ENCODE peak calls at places on chromosomes 3 and 15, in seven cellular contexts. One of them, this sample, is unnamed.

GRCh38 chr3:194204036-194204792 is 68.3 kb downstream of the HES1 start:
- DNase-seq in colonic mucosa: no peak
- DNase-seq in hypothalamus: no peak
- DNase-seq in GM20000: peak
- DNase-seq in NCI-H510A treated with DMSO at 0.1 percent for 48 hours: no peak
- DNase-seq in HTR-8/SVneo: no peak
- DNase-seq in sciatic nerve: no peak
- DNase-seq in this sample: peak

GRCh38 chr15:84633311-84634227 is 20.5 kb downstream of the WDR73 start:
- DNase-seq in colonic mucosa: peak
- DNase-seq in hypothalamus: peak
- DNase-seq in GM20000: peak
- DNase-seq in NCI-H510A treated with DMSO at 0.1 percent for 48 hours: peak
- DNase-seq in HTR-8/SVneo: no peak
- DNase-seq in sciatic nerve: peak
- DNase-seq in this sample: peak

GRCh38 chr15:77311618-77312398 is 108.1 kb downstream of the PEAK1 start:
- DNase-seq in colonic mucosa: no peak
- DNase-seq in hypothalamus: no peak
- DNase-seq in GM20000: no peak
- DNase-seq in NCI-H510A treated with DMSO at 0.1 percent for 48 hours: no peak
- DNase-seq in HTR-8/SVneo: no peak
- DNase-seq in sciatic nerve: no peak
- DNase-seq in this sample: no peak

GRCh38 chr3:58260261-58260731 is 22.7 kb downstream of the ABHD6 start:
- DNase-seq in colonic mucosa: no peak
- DNase-seq in hypothalamus: no peak
- DNase-seq in GM20000: no peak
- DNase-seq in NCI-H510A treated with DMSO at 0.1 percent for 48 hours: no peak
- DNase-seq in HTR-8/SVneo: peak
- DNase-seq in sciatic nerve: no peak
- DNase-seq in this sample: no peak

GRCh38 chr15:49075876-49076275 is 29.6 kb upstream of the SECISBP2L start:
- DNase-seq in colonic mucosa: no peak
- DNase-seq in hypothalamus: no peak
- DNase-seq in GM20000: no peak
- DNase-seq in NCI-H510A treated with DMSO at 0.1 percent for 48 hours: no peak
- DNase-seq in HTR-8/SVneo: no peak
- DNase-seq in sciatic nerve: no peak
- DNase-seq in this sample: no peak

GRCh38 chr3:30625541-30626438 is 19.4 kb downstream of the TGFBR2 start:
- DNase-seq in colonic mucosa: no peak
- DNase-seq in hypothalamus: no peak
- DNase-seq in GM20000: no peak
- DNase-seq in NCI-H510A treated with DMSO at 0.1 percent for 48 hours: no peak
- DNase-seq in HTR-8/SVneo: no peak
- DNase-seq in sciatic nerve: no peak
- DNase-seq in this sample: no peak

GRCh38 chr3:196624008-196624790 is 15.3 kb upstream of the NRROS start:
- DNase-seq in colonic mucosa: no peak
- DNase-seq in hypothalamus: no peak
- DNase-seq in GM20000: peak
- DNase-seq in NCI-H510A treated with DMSO at 0.1 percent for 48 hours: no peak
- DNase-seq in HTR-8/SVneo: no peak
- DNase-seq in sciatic nerve: no peak
- DNase-seq in this sample: no peak

GRCh38 chr15:76175442-76175841 is 115.7 kb downstream of the TMEM266 start:
- DNase-seq in colonic mucosa: no peak
- DNase-seq in hypothalamus: no peak
- DNase-seq in GM20000: no peak
- DNase-seq in NCI-H510A treated with DMSO at 0.1 percent for 48 hours: no peak
- DNase-seq in HTR-8/SVneo: no peak
- DNase-seq in sciatic nerve: no peak
- DNase-seq in this sample: no peak

GRCh38 chr3:56076746-56077145 is 391.5 kb downstream of the ERC2 start:
- DNase-seq in colonic mucosa: no peak
- DNase-seq in hypothalamus: no peak
- DNase-seq in GM20000: no peak
- DNase-seq in NCI-H510A treated with DMSO at 0.1 percent for 48 hours: no peak
- DNase-seq in HTR-8/SVneo: no peak
- DNase-seq in sciatic nerve: no peak
- DNase-seq in this sample: no peak

GRCh38 chr3:28239108-28239507 is 2.3 kb upstream of the CMC1 start:
- DNase-seq in colonic mucosa: no peak
- DNase-seq in hypothalamus: no peak
- DNase-seq in GM20000: no peak
- DNase-seq in NCI-H510A treated with DMSO at 0.1 percent for 48 hours: no peak
- DNase-seq in HTR-8/SVneo: no peak
- DNase-seq in sciatic nerve: no peak
- DNase-seq in this sample: no peak

GRCh38 chr15:64438653-64439447 is 21.5 kb upstream of the ZNF609 start:
- DNase-seq in colonic mucosa: no peak
- DNase-seq in hypothalamus: no peak
- DNase-seq in GM20000: no peak
- DNase-seq in NCI-H510A treated with DMSO at 0.1 percent for 48 hours: no peak
- DNase-seq in HTR-8/SVneo: no peak
- DNase-seq in sciatic nerve: no peak
- DNase-seq in this sample: no peak

GRCh38 chr15:26620528-26620927 is 152.3 kb downstream of the GABRB3 start:
- DNase-seq in colonic mucosa: no peak
- DNase-seq in hypothalamus: no peak
- DNase-seq in GM20000: no peak
- DNase-seq in NCI-H510A treated with DMSO at 0.1 percent for 48 hours: no peak
- DNase-seq in HTR-8/SVneo: no peak
- DNase-seq in sciatic nerve: no peak
- DNase-seq in this sample: no peak

This sample was measured in DMS53.